ENCODE peak calls at places on chromosomes 13 and 19, in five cellular contexts. One of them, this sample, is unnamed.

GRCh38 chr13:110275931-110276552 is 30.9 kb downstream of the COL4A1 start:
- DNase-seq in heart left ventricle: peak
- DNase-seq in transverse colon: no peak
- DNase-seq in breast epithelium: no peak
- DNase-seq in tibial nerve: peak
- DNase-seq in this sample: no peak

GRCh38 chr19:46392252-46392801 is 21.0 kb downstream of the CCDC8 start:
- DNase-seq in heart left ventricle: no peak
- DNase-seq in transverse colon: no peak
- DNase-seq in breast epithelium: no peak
- DNase-seq in tibial nerve: no peak
- DNase-seq in this sample: no peak

GRCh38 chr13:44573790-44574465 is 2.2 kb downstream of the TSC22D1 start:
- DNase-seq in heart left ventricle: no peak
- DNase-seq in transverse colon: no peak
- DNase-seq in breast epithelium: no peak
- DNase-seq in tibial nerve: no peak
- DNase-seq in this sample: peak

GRCh38 chr13:53562419-53562818 is 533.8 kb downstream of the OLFM4 start:
- DNase-seq in heart left ventricle: no peak
- DNase-seq in transverse colon: no peak
- DNase-seq in breast epithelium: no peak
- DNase-seq in tibial nerve: no peak
- DNase-seq in this sample: no peak

GRCh38 chr19:30063184-30064020 is 121.4 kb downstream of the URI1 start:
- DNase-seq in heart left ventricle: no peak
- DNase-seq in transverse colon: no peak
- DNase-seq in breast epithelium: no peak
- DNase-seq in tibial nerve: no peak
- DNase-seq in this sample: no peak

GRCh38 chr19:52297601-52298358 is 811 bp downstream of the ZNF480 start:
- DNase-seq in heart left ventricle: no peak
- DNase-seq in transverse colon: no peak
- DNase-seq in breast epithelium: no peak
- DNase-seq in tibial nerve: no peak
- DNase-seq in this sample: no peak

GRCh38 chr13:50677687-50678463 is 165.6 kb downstream of the DLEU7 start:
- DNase-seq in heart left ventricle: no peak
- DNase-seq in transverse colon: no peak
- DNase-seq in breast epithelium: no peak
- DNase-seq in tibial nerve: no peak
- DNase-seq in this sample: no peak

GRCh38 chr19:50433201-50434180 is 799 bp downstream of the MYBPC2 start:
- DNase-seq in heart left ventricle: no peak
- DNase-seq in transverse colon: no peak
- DNase-seq in breast epithelium: no peak
- DNase-seq in tibial nerve: no peak
- DNase-seq in this sample: no peak

GRCh38 chr13:41716236-41716635 is 244.7 kb downstream of the VWA8 start:
- DNase-seq in heart left ventricle: no peak
- DNase-seq in transverse colon: no peak
- DNase-seq in breast epithelium: no peak
- DNase-seq in tibial nerve: no peak
- DNase-seq in this sample: no peak

GRCh38 chr13:48626077-48626449 is 27.7 kb upstream of the CYSLTR2 start:
- DNase-seq in heart left ventricle: no peak
- DNase-seq in transverse colon: no peak
- DNase-seq in breast epithelium: no peak
- DNase-seq in tibial nerve: no peak
- DNase-seq in this sample: peak

GRCh38 chr19:51493776-51494175 is 7.8 kb downstream of the SIGLEC12 start:
- DNase-seq in heart left ventricle: no peak
- DNase-seq in transverse colon: no peak
- DNase-seq in breast epithelium: no peak
- DNase-seq in tibial nerve: no peak
- DNase-seq in this sample: no peak

GRCh38 chr13:47897411-47898050 is 103.5 kb downstream of the SUCLA2 start:
- DNase-seq in heart left ventricle: no peak
- DNase-seq in transverse colon: no peak
- DNase-seq in breast epithelium: no peak
- DNase-seq in tibial nerve: no peak
- DNase-seq in this sample: no peak

GRCh38 chr19:19034204-19034624 is 811 bp downstream of the ARMC6 start:
- DNase-seq in heart left ventricle: no peak
- DNase-seq in transverse colon: peak
- DNase-seq in breast epithelium: no peak
- DNase-seq in tibial nerve: no peak
- DNase-seq in this sample: peak

GRCh38 chr19:44927746-44928145 is 13.3 kb downstream of the APOC1 start:
- DNase-seq in heart left ventricle: no peak
- DNase-seq in transverse colon: no peak
- DNase-seq in breast epithelium: no peak
- DNase-seq in tibial nerve: no peak
- DNase-seq in this sample: no peak

GRCh38 chr13:45086484-45086883 is 33.8 kb upstream of the GTF2F2 start:
- DNase-seq in heart left ventricle: no peak
- DNase-seq in transverse colon: no peak
- DNase-seq in breast epithelium: no peak
- DNase-seq in tibial nerve: no peak
- DNase-seq in this sample: no peak

GRCh38 chr13:97225533-97225932 is 3.4 kb downstream of the MBNL2 start:
- DNase-seq in heart left ventricle: no peak
- DNase-seq in transverse colon: no peak
- DNase-seq in breast epithelium: no peak
- DNase-seq in tibial nerve: no peak
- DNase-seq in this sample: no peak

GRCh38 chr19:45577111-45577905 is 7.3 kb downstream of the OPA3 start:
- DNase-seq in heart left ventricle: peak
- DNase-seq in transverse colon: peak
- DNase-seq in breast epithelium: no peak
- DNase-seq in tibial nerve: no peak
- DNase-seq in this sample: peak

GRCh38 chr19:5407356-5407755 is 47.9 kb upstream of the ZNRF4 start:
- DNase-seq in heart left ventricle: no peak
- DNase-seq in transverse colon: no peak
- DNase-seq in breast epithelium: no peak
- DNase-seq in tibial nerve: no peak
- DNase-seq in this sample: no peak

GRCh38 chr13:94303644-94304174 is 175.8 kb downstream of the DCT start:
- DNase-seq in heart left ventricle: no peak
- DNase-seq in transverse colon: no peak
- DNase-seq in breast epithelium: no peak
- DNase-seq in tibial nerve: no peak
- DNase-seq in this sample: no peak

GRCh38 chr19:43464089-43464775 is 1.2 kb downstream of the LYPD3 start:
- DNase-seq in heart left ventricle: peak
- DNase-seq in transverse colon: peak
- DNase-seq in breast epithelium: peak
- DNase-seq in tibial nerve: peak
- DNase-seq in this sample: peak

GRCh38 chr19:43467276-43467675 is 1.9 kb upstream of the LYPD3 start:
- DNase-seq in heart left ventricle: no peak
- DNase-seq in transverse colon: no peak
- DNase-seq in breast epithelium: no peak
- DNase-seq in tibial nerve: no peak
- DNase-seq in this sample: no peak

GRCh38 chr19:43466793-43467192 is 1.4 kb upstream of the LYPD3 start:
- DNase-seq in heart left ventricle: no peak
- DNase-seq in transverse colon: no peak
- DNase-seq in breast epithelium: no peak
- DNase-seq in tibial nerve: no peak
- DNase-seq in this sample: no peak

GRCh38 chr19:43463381-43464088 is 1.9 kb downstream of the LYPD3 start:
- DNase-seq in heart left ventricle: peak
- DNase-seq in transverse colon: peak
- DNase-seq in breast epithelium: peak
- DNase-seq in tibial nerve: peak
- DNase-seq in this sample: peak

DNA sequence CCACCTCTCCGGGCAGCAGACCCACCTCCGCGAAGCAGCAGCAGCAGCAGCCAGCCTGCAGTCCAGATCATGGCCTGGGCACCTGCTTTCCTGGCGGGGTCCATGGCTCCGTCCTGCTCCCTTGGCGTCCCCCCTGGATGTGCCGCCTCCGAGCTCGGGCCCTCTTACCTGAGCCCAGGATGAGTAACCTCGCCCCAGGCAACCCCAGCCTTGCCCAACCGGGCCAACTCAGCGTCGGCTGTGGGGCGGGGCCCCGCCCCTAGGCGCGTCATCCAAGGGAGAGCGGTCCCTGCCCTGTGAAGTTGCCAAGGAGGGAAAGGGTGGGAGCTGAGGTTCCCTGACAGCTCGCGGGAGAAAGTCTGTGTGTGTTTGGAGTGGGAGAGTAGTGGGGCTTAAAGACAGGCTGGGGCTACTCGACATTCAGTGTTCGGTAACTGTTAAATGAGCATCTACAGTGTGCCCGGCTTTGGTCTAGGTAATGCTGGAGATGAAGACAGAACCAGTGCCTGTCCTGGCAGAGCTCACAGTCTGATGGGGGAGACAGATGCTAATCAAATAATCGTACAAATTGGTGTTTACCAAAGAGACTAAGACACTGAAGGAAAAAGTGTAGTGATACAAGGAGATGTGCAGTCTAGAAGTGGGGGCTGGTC is at the start of gene LYPD3:
- DNase-seq in heart left ventricle: no peak
- DNase-seq in transverse colon: peak
- DNase-seq in breast epithelium: peak
- DNase-seq in tibial nerve: no peak
- DNase-seq in this sample: peak
- TF ChIP-seq POLR2A in heart left ventricle: no peak
- TF ChIP-seq POLR2A in transverse colon: no peak
- TF ChIP-seq POLR2A in breast epithelium: no peak
- TF ChIP-seq POLR2A in tibial nerve: no peak
- TF ChIP-seq POLR2A in this sample: no peak

GRCh38 chr19:35755550-35756371 is 1.1 kb downstream of the HSPB6 start:
- DNase-seq in heart left ventricle: peak
- DNase-seq in transverse colon: peak
- DNase-seq in breast epithelium: peak
- DNase-seq in tibial nerve: peak
- DNase-seq in this sample: peak

GRCh38 chr19:35755160-35755549 is 1.7 kb downstream of the HSPB6 start:
- DNase-seq in heart left ventricle: no peak
- DNase-seq in transverse colon: no peak
- DNase-seq in breast epithelium: no peak
- DNase-seq in tibial nerve: no peak
- DNase-seq in this sample: no peak

GRCh38 chr19:35757749-35758608 is at the start of gene PROSER3:
- DNase-seq in heart left ventricle: peak
- DNase-seq in transverse colon: peak
- DNase-seq in breast epithelium: peak
- DNase-seq in tibial nerve: peak
- DNase-seq in this sample: peak

GRCh38 chr19:35757231-35757748 is 461 bp upstream of the HSPB6 start:
- DNase-seq in heart left ventricle: peak
- DNase-seq in transverse colon: peak
- DNase-seq in breast epithelium: no peak
- DNase-seq in tibial nerve: peak
- DNase-seq in this sample: peak

DNA sequence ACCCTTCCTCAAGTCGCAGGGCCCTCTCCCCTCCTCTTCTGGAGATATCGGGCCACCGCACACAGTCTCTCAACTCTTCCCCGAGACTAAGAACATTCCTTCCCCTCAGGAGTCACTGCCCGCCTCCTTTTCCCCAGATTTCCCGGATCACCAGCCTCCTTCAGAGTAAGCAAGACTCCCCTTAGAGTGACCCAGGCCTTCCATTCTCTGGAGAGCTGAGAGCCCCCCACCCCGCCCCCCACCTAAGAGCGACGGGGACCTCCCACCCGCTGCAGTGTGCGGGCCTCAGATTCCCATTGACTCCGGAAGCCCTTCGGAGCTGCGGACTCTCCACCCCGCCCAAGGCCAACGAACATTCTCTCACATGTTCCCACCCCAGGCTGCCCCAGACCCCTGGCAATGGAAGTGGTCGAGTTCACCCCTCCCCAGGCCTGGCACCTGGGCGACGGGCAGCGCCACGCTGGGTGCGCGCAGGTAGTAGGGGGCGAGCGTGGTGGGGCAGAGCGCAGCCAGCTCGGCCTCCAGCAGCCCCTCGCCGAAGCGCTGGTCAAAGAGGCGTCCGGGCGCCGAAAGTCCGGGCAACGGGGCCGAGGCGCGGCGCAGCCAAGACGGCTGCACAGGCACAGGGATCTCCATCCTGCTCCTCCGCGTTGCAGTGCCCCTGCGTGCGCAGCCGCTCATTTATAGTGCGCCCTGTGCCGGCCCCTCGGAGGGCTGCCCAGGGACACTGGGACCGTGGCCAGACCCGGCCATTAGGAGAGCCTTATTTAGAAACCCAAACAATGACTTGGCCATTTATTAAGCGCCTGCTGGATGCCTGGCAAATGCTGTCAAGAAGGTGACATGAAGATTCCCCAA is at the start of gene HSPB6:
- DNase-seq in heart left ventricle: peak
- DNase-seq in transverse colon: peak
- DNase-seq in breast epithelium: no peak
- DNase-seq in tibial nerve: peak
- DNase-seq in this sample: no peak
- TF ChIP-seq POLR2A in heart left ventricle: no peak
- TF ChIP-seq POLR2A in transverse colon: peak
- TF ChIP-seq POLR2A in breast epithelium: peak
- TF ChIP-seq POLR2A in tibial nerve: peak
- TF ChIP-seq POLR2A in this sample: peak

GRCh38 chr19:39845621-39846175 is 481 bp downstream of the FBL start:
- DNase-seq in heart left ventricle: peak
- DNase-seq in transverse colon: no peak
- DNase-seq in breast epithelium: no peak
- DNase-seq in tibial nerve: no peak
- DNase-seq in this sample: no peak
- TF ChIP-seq POLR2A in heart left ventricle: no peak
- TF ChIP-seq POLR2A in transverse colon: no peak
- TF ChIP-seq POLR2A in breast epithelium: no peak
- TF ChIP-seq POLR2A in tibial nerve: no peak
- TF ChIP-seq POLR2A in this sample: no peak

DNA sequence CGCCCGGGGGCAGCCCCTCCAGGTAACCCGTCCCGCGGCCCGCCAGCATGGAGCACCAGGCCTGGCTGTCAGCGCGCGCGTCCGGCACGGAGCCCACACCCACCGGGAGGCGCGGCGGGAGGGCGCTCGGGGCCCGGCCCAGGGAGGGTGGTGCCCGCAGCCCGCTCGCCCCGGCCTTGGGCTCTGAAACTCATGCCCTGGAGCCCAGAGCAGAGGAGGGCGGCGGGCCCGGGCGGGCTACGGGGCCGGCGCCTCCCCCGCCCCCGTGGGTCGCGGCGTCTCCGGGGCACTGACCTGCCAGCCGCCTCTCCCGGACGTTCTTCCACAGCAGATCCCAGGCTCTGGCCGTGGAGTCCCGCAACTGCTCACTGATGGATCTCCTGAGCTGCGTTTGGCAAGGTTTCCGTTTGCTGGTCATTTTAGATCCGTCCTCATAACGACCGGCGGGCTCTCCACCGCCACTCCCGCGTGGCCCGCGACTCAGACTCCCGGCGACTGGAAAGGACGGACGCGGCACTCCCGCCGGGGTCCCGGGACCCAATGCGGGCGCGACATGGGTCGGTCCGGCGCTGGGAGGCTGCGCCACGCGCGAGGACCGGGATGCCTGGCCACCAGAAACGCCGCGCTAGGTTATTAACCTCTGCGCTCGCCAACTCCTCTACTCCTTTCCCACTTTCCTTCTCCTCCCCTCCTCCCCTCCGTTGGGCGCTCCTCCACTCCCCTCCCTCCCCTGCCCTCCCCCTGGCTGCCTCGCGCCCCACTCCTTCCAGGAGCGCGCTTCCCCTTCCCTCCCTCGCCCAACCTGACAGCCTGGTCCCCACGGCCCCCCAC is 64.7 kb upstream of the STARD13 start:
- DNase-seq in heart left ventricle: peak
- DNase-seq in transverse colon: peak
- DNase-seq in breast epithelium: peak
- DNase-seq in tibial nerve: peak
- DNase-seq in this sample: peak
- TF ChIP-seq POLR2A in heart left ventricle: no peak
- TF ChIP-seq POLR2A in transverse colon: peak
- TF ChIP-seq POLR2A in breast epithelium: peak
- TF ChIP-seq POLR2A in tibial nerve: peak
- TF ChIP-seq POLR2A in this sample: peak

This sample was measured in body of pancreas.